ENCODE peak calls at places on chromosomes 12 and 14, in seven cellular contexts. One of them, this sample, is unnamed.

GRCh38 chr12:47755655-47756562 is 2.8 kb downstream of the RAPGEF3 start:
- DNase-seq in endothelial cell: no peak
- DNase-seq in T-helper 2 cell: peak
- DNase-seq in AG09309: no peak
- DNase-seq in stimulated activated CD4-positive, alpha-beta T cell treated with anti-CD3 and anti-CD28 coated beads, TNF-alpha, amount 100 ng/mL, for 4 hours: no peak
- DNase-seq in progenitor cell of endocrine pancreas: no peak
- DNase-seq in NAMALWA: no peak
- DNase-seq in this sample: no peak

GRCh38 chr14:20866963-20867362 is 24.2 kb upstream of the RNASE3 start:
- DNase-seq in endothelial cell: peak
- DNase-seq in T-helper 2 cell: no peak
- DNase-seq in AG09309: no peak
- DNase-seq in stimulated activated CD4-positive, alpha-beta T cell treated with anti-CD3 and anti-CD28 coated beads, TNF-alpha, amount 100 ng/mL, for 4 hours: no peak
- DNase-seq in progenitor cell of endocrine pancreas: no peak
- DNase-seq in NAMALWA: peak
- DNase-seq in this sample: no peak

GRCh38 chr14:64520699-64521098 is 16.1 kb downstream of the ZBTB1 start:
- DNase-seq in endothelial cell: no peak
- DNase-seq in T-helper 2 cell: no peak
- DNase-seq in AG09309: no peak
- DNase-seq in stimulated activated CD4-positive, alpha-beta T cell treated with anti-CD3 and anti-CD28 coated beads, TNF-alpha, amount 100 ng/mL, for 4 hours: no peak
- DNase-seq in progenitor cell of endocrine pancreas: no peak
- DNase-seq in NAMALWA: no peak
- DNase-seq in this sample: no peak

GRCh38 chr12:94754653-94755052 is 104.3 kb upstream of the TMCC3 start:
- DNase-seq in endothelial cell: no peak
- DNase-seq in T-helper 2 cell: no peak
- DNase-seq in AG09309: no peak
- DNase-seq in stimulated activated CD4-positive, alpha-beta T cell treated with anti-CD3 and anti-CD28 coated beads, TNF-alpha, amount 100 ng/mL, for 4 hours: no peak
- DNase-seq in progenitor cell of endocrine pancreas: no peak
- DNase-seq in NAMALWA: no peak
- DNase-seq in this sample: no peak

GRCh38 chr12:122834921-122835692 is at the start of gene HIP1R:
- DNase-seq in endothelial cell: peak
- DNase-seq in T-helper 2 cell: peak
- DNase-seq in AG09309: no peak
- DNase-seq in stimulated activated CD4-positive, alpha-beta T cell treated with anti-CD3 and anti-CD28 coated beads, TNF-alpha, amount 100 ng/mL, for 4 hours: peak
- DNase-seq in progenitor cell of endocrine pancreas: peak
- DNase-seq in NAMALWA: peak
- DNase-seq in this sample: peak

GRCh38 chr12:6280053-6280469 is 30.4 kb upstream of the PLEKHG6 start:
- DNase-seq in endothelial cell: no peak
- DNase-seq in T-helper 2 cell: no peak
- DNase-seq in AG09309: peak
- DNase-seq in stimulated activated CD4-positive, alpha-beta T cell treated with anti-CD3 and anti-CD28 coated beads, TNF-alpha, amount 100 ng/mL, for 4 hours: no peak
- DNase-seq in progenitor cell of endocrine pancreas: no peak
- DNase-seq in NAMALWA: no peak
- DNase-seq in this sample: no peak

GRCh38 chr14:25150401-25150800 is 100.5 kb upstream of the STXBP6 start:
- DNase-seq in endothelial cell: no peak
- DNase-seq in T-helper 2 cell: no peak
- DNase-seq in AG09309: no peak
- DNase-seq in stimulated activated CD4-positive, alpha-beta T cell treated with anti-CD3 and anti-CD28 coated beads, TNF-alpha, amount 100 ng/mL, for 4 hours: no peak
- DNase-seq in progenitor cell of endocrine pancreas: no peak
- DNase-seq in NAMALWA: no peak
- DNase-seq in this sample: no peak

GRCh38 chr14:80095623-80096022 is 115.7 kb downstream of the DIO2 start:
- DNase-seq in endothelial cell: no peak
- DNase-seq in T-helper 2 cell: no peak
- DNase-seq in AG09309: peak
- DNase-seq in stimulated activated CD4-positive, alpha-beta T cell treated with anti-CD3 and anti-CD28 coated beads, TNF-alpha, amount 100 ng/mL, for 4 hours: no peak
- DNase-seq in progenitor cell of endocrine pancreas: no peak
- DNase-seq in NAMALWA: no peak
- DNase-seq in this sample: no peak

GRCh38 chr14:100330396-100330931 is 7.3 kb downstream of the SLC25A47 start:
- DNase-seq in endothelial cell: no peak
- DNase-seq in T-helper 2 cell: no peak
- DNase-seq in AG09309: no peak
- DNase-seq in stimulated activated CD4-positive, alpha-beta T cell treated with anti-CD3 and anti-CD28 coated beads, TNF-alpha, amount 100 ng/mL, for 4 hours: no peak
- DNase-seq in progenitor cell of endocrine pancreas: no peak
- DNase-seq in NAMALWA: peak
- DNase-seq in this sample: no peak

GRCh38 chr12:18267427-18267826 is 6.1 kb downstream of the PIK3C2G start:
- DNase-seq in endothelial cell: no peak
- DNase-seq in T-helper 2 cell: no peak
- DNase-seq in AG09309: no peak
- DNase-seq in stimulated activated CD4-positive, alpha-beta T cell treated with anti-CD3 and anti-CD28 coated beads, TNF-alpha, amount 100 ng/mL, for 4 hours: no peak
- DNase-seq in progenitor cell of endocrine pancreas: no peak
- DNase-seq in NAMALWA: no peak
- DNase-seq in this sample: no peak

GRCh38 chr12:38875571-38876228 is 29.7 kb downstream of the CPNE8 start:
- DNase-seq in endothelial cell: no peak
- DNase-seq in T-helper 2 cell: no peak
- DNase-seq in AG09309: no peak
- DNase-seq in stimulated activated CD4-positive, alpha-beta T cell treated with anti-CD3 and anti-CD28 coated beads, TNF-alpha, amount 100 ng/mL, for 4 hours: no peak
- DNase-seq in progenitor cell of endocrine pancreas: no peak
- DNase-seq in NAMALWA: no peak
- DNase-seq in this sample: no peak

GRCh38 chr12:120259418-120260202 is 5.9 kb downstream of the PXN start:
- DNase-seq in endothelial cell: no peak
- DNase-seq in T-helper 2 cell: no peak
- DNase-seq in AG09309: peak
- DNase-seq in stimulated activated CD4-positive, alpha-beta T cell treated with anti-CD3 and anti-CD28 coated beads, TNF-alpha, amount 100 ng/mL, for 4 hours: no peak
- DNase-seq in progenitor cell of endocrine pancreas: no peak
- DNase-seq in NAMALWA: no peak
- DNase-seq in this sample: no peak

GRCh38 chr12:89029961-89030360 is 322.3 kb downstream of the DUSP6 start:
- DNase-seq in endothelial cell: no peak
- DNase-seq in T-helper 2 cell: no peak
- DNase-seq in AG09309: no peak
- DNase-seq in stimulated activated CD4-positive, alpha-beta T cell treated with anti-CD3 and anti-CD28 coated beads, TNF-alpha, amount 100 ng/mL, for 4 hours: no peak
- DNase-seq in progenitor cell of endocrine pancreas: no peak
- DNase-seq in NAMALWA: no peak
- DNase-seq in this sample: no peak

GRCh38 chr14:56885795-56886194 is 75.5 kb upstream of the OTX2 start:
- DNase-seq in endothelial cell: no peak
- DNase-seq in T-helper 2 cell: no peak
- DNase-seq in AG09309: no peak
- DNase-seq in stimulated activated CD4-positive, alpha-beta T cell treated with anti-CD3 and anti-CD28 coated beads, TNF-alpha, amount 100 ng/mL, for 4 hours: no peak
- DNase-seq in progenitor cell of endocrine pancreas: no peak
- DNase-seq in NAMALWA: no peak
- DNase-seq in this sample: no peak

GRCh38 chr12:25386823-25387134 is 136.1 kb upstream of the KRAS start:
- DNase-seq in endothelial cell: peak
- DNase-seq in T-helper 2 cell: no peak
- DNase-seq in AG09309: no peak
- DNase-seq in stimulated activated CD4-positive, alpha-beta T cell treated with anti-CD3 and anti-CD28 coated beads, TNF-alpha, amount 100 ng/mL, for 4 hours: no peak
- DNase-seq in progenitor cell of endocrine pancreas: no peak
- DNase-seq in NAMALWA: no peak
- DNase-seq in this sample: no peak